ENCODE peak calls at places on chromosome 10, in nine cellular contexts. P is naive thymus-derived CD4-positive, alpha-beta T cell; L is left ventricle myocardium inferior; H is right cardiac atrium; D is psoas muscle; O is lung; I is tibial nerve; R is uterus; S is thoracic aorta. C is an unnamed sample.

GRCh38 chr10:129766611-129767550 is 197.2 kb downstream of the EBF3 start:
- DNase-seq in P (no peak), R (no peak), L (no peak), S (no peak), H (no peak), D (no peak), O (no peak), I (no peak), C (peak; percentile 15)

GRCh38 chr10:28533315-28533564 is 322 bp downstream of the WAC start:
- DNase-seq in I (no peak), R (no peak), L (no peak), H (no peak), P (no peak), D (no peak), O (no peak), S (no peak), C (no peak)

GRCh38 chr10:109593686-109594085 is 329.6 kb downstream of the XPNPEP1 start:
- DNase-seq in O (no peak), I (no peak), L (no peak), R (no peak), D (no peak), S (no peak), H (no peak), P (no peak), C (no peak)

GRCh38 chr10:17023386-17024298 is 106.0 kb downstream of the CUBN start:
- DNase-seq in S (peak; percentile 74), P (peak; percentile 84), L (no peak), D (no peak), H (peak; percentile 57), I (no peak), O (peak; percentile 77), R (peak; percentile 74), C (peak; percentile 68)

GRCh38 chr10:82091413-82091812 is 216.4 kb downstream of the NRG3 start:
- DNase-seq in L (no peak), O (no peak), I (no peak), P (no peak), D (no peak), R (no peak), H (no peak), S (no peak), C (no peak)

GRCh38 chr10:15124190-15124589 is 27.0 kb downstream of the RPP38 start:
- DNase-seq in D (no peak), P (no peak), S (no peak), O (no peak), I (no peak), R (no peak), H (no peak), L (no peak), C (no peak)

GRCh38 chr10:7756360-7756992 is 31.3 kb downstream of the KIN start:
- DNase-seq in D (no peak), P (peak; percentile 24), I (no peak), S (no peak), R (no peak), L (no peak), O (no peak), H (no peak), C (no peak)

GRCh38 chr10:13810536-13810935 is 223.8 kb downstream of the PRPF18 start:
- DNase-seq in H (no peak), D (no peak), L (no peak), R (no peak), S (no peak), I (no peak), O (no peak), P (no peak), C (no peak)

GRCh38 chr10:35808344-35808743 is 166.2 kb upstream of the FZD8 start:
- DNase-seq in I (no peak), H (no peak), D (no peak), L (no peak), R (no peak), O (no peak), P (no peak), S (no peak), C (no peak)

GRCh38 chr10:89580243-89580642 is 44.8 kb upstream of the SLC16A12 start:
- DNase-seq in R (no peak), S (no peak), P (no peak), I (no peak), H (no peak), L (no peak), O (no peak), D (no peak), C (no peak)
- H3K4me1 ChIP-seq in R (no peaks in the 10 kb centered on the region), S (no peaks in the 10 kb centered on the region), P (no peaks in the 10 kb centered on the region), I (no peaks in the 10 kb centered on the region), H (no peaks in the 10 kb centered on the region), L (no peaks in the 10 kb centered on the region), O (peaks cover 3% of the 10 kb centered on the region), D (no peaks in the 10 kb centered on the region), C (no peaks in the 10 kb centered on the region)

GRCh38 chr10:87935290-87936141 is 72.1 kb downstream of the PTEN start:
- DNase-seq in O (no peak), S (no peak), I (no peak), R (no peak), H (no peak), D (no peak), P (no peak), L (no peak), C (no peak)
- H3K4me1 ChIP-seq in O (no peaks in the 10 kb centered on the region), S (peaks cover 66% of the 10 kb centered on the region), I (no peaks in the 10 kb centered on the region), R (peaks cover 7% of the 10 kb centered on the region), H (peaks cover 2% of the 10 kb centered on the region), D (peaks cover 28% of the 10 kb centered on the region), P (peaks cover 3% of the 10 kb centered on the region), L (peaks cover 66% of the 10 kb centered on the region), C (peaks cover 9% of the 10 kb centered on the region)

GRCh38 chr10:117339979-117340378 is 35.3 kb downstream of the PDZD8 start:
- DNase-seq in R (no peak), O (no peak), I (no peak), P (no peak), S (no peak), H (no peak), D (no peak), L (no peak), C (no peak)

GRCh38 chr10:117334921-117335320 is 40.3 kb downstream of the PDZD8 start:
- DNase-seq in O (no peak), S (no peak), L (no peak), H (no peak), I (no peak), R (no peak), D (no peak), P (no peak), C (no peak)

GRCh38 chr10:117342638-117343037 is 32.6 kb downstream of the PDZD8 start:
- DNase-seq in I (no peak), O (no peak), D (no peak), H (no peak), L (no peak), R (no peak), S (no peak), P (no peak), C (no peak)

GRCh38 chr10:117341061-117341460 is 34.2 kb downstream of the PDZD8 start:
- DNase-seq in R (no peak), I (no peak), H (no peak), D (no peak), O (no peak), L (no peak), S (no peak), P (no peak), C (no peak)

DNA sequence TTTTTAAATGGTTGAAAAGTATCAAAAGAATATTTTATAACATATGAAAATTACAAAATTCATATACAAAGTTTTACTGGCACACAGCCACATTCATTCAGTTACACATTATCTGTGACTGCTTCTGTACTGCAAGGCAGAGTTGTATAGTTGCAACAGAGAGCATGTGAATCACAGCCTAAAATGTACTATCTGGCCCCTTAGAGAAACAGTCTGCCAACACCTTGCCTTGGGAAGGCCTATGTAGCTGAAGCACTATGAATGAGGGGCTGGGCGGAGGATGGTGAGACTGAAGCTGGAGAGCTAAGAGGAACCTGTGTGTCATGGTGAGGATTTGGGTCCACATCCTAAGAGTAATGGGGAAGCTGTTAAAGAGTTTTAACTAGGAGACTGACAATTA is 35.7 kb downstream of the PDZD8 start:
- DNase-seq in S (no peak), R (no peak), L (no peak), D (no peak), P (no peak), O (no peak), H (no peak), I (no peak), C (no peak)
- H3K4me1 ChIP-seq in S (peaks cover 8% of the 10 kb centered on the region), R (no peaks in the 10 kb centered on the region), L (peaks cover 27% of the 10 kb centered on the region), D (no peaks in the 10 kb centered on the region), P (no peaks in the 10 kb centered on the region), O (no peaks in the 10 kb centered on the region), H (peaks cover 5% of the 10 kb centered on the region), I (no peaks in the 10 kb centered on the region), C (no peaks in the 10 kb centered on the region)

GRCh38 chr10:101780187-101780817 is 2.9 kb downstream of the NPM3 start:
- DNase-seq in L (no peak), P (no peak), D (no peak), R (no peak), O (no peak), S (no peak), I (no peak), H (no peak), C (no peak)
- H3K4me1 ChIP-seq in L (peaks cover 65% of the 10 kb centered on the region), P (peaks cover 51% of the 10 kb centered on the region), D (peaks cover 39% of the 10 kb centered on the region), R (peaks cover 29% of the 10 kb centered on the region), O (peaks cover 5% of the 10 kb centered on the region), S (peaks cover 53% of the 10 kb centered on the region), I (peaks cover 39% of the 10 kb centered on the region), H (peaks cover 5% of the 10 kb centered on the region), C (no peaks in the 10 kb centered on the region)

DNA sequence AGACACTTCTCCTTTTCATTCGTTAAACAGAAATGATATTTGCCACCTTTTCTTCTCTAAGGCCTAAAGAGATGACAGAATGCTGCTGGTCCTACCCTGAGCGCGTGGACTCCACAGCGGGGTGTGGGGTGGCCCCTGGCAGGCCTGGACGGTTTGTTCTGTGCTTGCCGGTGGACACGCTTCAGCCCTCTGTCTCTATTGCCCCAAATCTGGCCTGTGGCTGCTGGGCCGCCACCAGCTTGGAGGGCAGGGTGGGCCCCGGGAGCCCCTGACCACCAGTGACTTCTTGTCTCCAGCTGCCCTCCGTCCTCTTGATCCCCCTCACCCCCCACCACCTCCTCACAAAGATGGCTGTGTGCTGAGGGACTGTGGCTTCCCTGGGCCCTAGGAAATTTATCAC is 5.7 kb downstream of the CHST3 start:
- DNase-seq in D (no peak), R (no peak), P (no peak), O (no peak), H (no peak), I (no peak), L (no peak), S (no peak), C (no peak)
- H3K4me1 ChIP-seq in D (peaks cover 48% of the 10 kb centered on the region), R (peaks cover 8% of the 10 kb centered on the region), P (peaks cover 4% of the 10 kb centered on the region), O (peaks cover 11% of the 10 kb centered on the region), H (peaks cover 46% of the 10 kb centered on the region), I (peaks cover 77% of the 10 kb centered on the region), L (peaks cover 100% of the 10 kb centered on the region), S (peaks cover 94% of the 10 kb centered on the region), C (peaks cover 4% of the 10 kb centered on the region)

DNA sequence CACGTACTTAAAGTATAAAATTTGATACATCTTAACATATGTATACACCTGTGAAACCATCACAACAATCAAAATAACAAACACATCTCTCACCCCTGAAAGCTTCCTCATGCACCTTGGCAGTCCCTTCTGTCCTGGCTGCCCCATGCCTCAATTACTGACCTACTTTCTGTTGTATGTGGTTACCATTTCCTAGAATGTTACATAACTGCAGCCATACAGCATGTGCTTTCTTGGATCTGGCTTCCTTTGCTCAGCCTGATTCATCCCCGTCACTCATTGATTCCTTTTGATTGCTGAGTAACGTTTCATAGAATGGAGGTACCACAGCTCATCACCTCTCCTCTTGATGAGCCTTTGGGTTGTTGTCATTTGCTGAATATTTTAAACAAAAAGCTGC is 165.3 kb downstream of the CELF2 start:
- DNase-seq in D (no peak), P (no peak), R (no peak), S (no peak), I (no peak), L (no peak), H (no peak), O (no peak), C (no peak)
- H3K4me1 ChIP-seq in D (peaks cover 39% of the 10 kb centered on the region), P (peaks cover 83% of the 10 kb centered on the region), R (no peaks in the 10 kb centered on the region), S (peaks cover 33% of the 10 kb centered on the region), I (peaks cover 14% of the 10 kb centered on the region), L (peaks cover 60% of the 10 kb centered on the region), H (peaks cover 5% of the 10 kb centered on the region), O (peaks cover 16% of the 10 kb centered on the region), C (peaks cover 6% of the 10 kb centered on the region)